ENCODE peak calls at places on chromosomes 3 and 15, in nine cellular contexts. One of them, this sample, is unnamed.

GRCh38 chr3:24474862-24475261 is 19.8 kb downstream of the THRB start:
- DNase-seq in astrocyte: no peak
- DNase-seq in NCI-H1436: no peak
- DNase-seq in fibroblast of lung: no peak
- DNase-seq in HTR-8/SVneo: no peak
- DNase-seq in HS-5: no peak
- DNase-seq in skeletal muscle cell: no peak
- DNase-seq in NCI-H1417: no peak
- DNase-seq in immature natural killer cell: no peak
- DNase-seq in this sample: no peak

GRCh38 chr15:83656192-83656591 is 2.3 kb downstream of the ADAMTSL3 start:
- DNase-seq in fibroblast of lung: no peak
- DNase-seq in NCI-H1417: no peak
- DNase-seq in immature natural killer cell: no peak
- DNase-seq in HS-5: no peak
- DNase-seq in skeletal muscle cell: no peak
- DNase-seq in HTR-8/SVneo: no peak
- DNase-seq in astrocyte: no peak
- DNase-seq in NCI-H1436: no peak
- DNase-seq in this sample: no peak

GRCh38 chr3:75101329-75102147 is 487.1 kb upstream of the CNTN3 start:
- DNase-seq in skeletal muscle cell: no peak
- DNase-seq in NCI-H1436: no peak
- DNase-seq in immature natural killer cell: no peak
- DNase-seq in astrocyte: no peak
- DNase-seq in HS-5: no peak
- DNase-seq in NCI-H1417: no peak
- DNase-seq in fibroblast of lung: no peak
- DNase-seq in HTR-8/SVneo: no peak
- DNase-seq in this sample: no peak

GRCh38 chr15:71515375-71516186 is 294.8 kb upstream of the NR2E3 start:
- DNase-seq in astrocyte: peak; percentile 27
- DNase-seq in immature natural killer cell: no peak
- DNase-seq in skeletal muscle cell: no peak
- DNase-seq in HTR-8/SVneo: no peak
- DNase-seq in NCI-H1417: no peak
- DNase-seq in HS-5: no peak
- DNase-seq in NCI-H1436: no peak
- DNase-seq in fibroblast of lung: no peak
- DNase-seq in this sample: no peak

GRCh38 chr3:142152349-142152748 is 3.0 kb upstream of the TFDP2 start:
- DNase-seq in HS-5: no peak
- DNase-seq in skeletal muscle cell: no peak
- DNase-seq in HTR-8/SVneo: no peak
- DNase-seq in astrocyte: no peak
- DNase-seq in immature natural killer cell: no peak
- DNase-seq in NCI-H1417: no peak
- DNase-seq in fibroblast of lung: no peak
- DNase-seq in NCI-H1436: no peak
- DNase-seq in this sample: no peak

GRCh38 chr15:30878515-30878914 is 25.2 kb upstream of the FAN1 start:
- DNase-seq in NCI-H1417: no peak
- DNase-seq in immature natural killer cell: no peak
- DNase-seq in HTR-8/SVneo: no peak
- DNase-seq in HS-5: no peak
- DNase-seq in fibroblast of lung: no peak
- DNase-seq in skeletal muscle cell: no peak
- DNase-seq in NCI-H1436: no peak
- DNase-seq in astrocyte: no peak
- DNase-seq in this sample: no peak

GRCh38 chr3:101531473-101532086 is 18.6 kb upstream of the SENP7 start:
- DNase-seq in skeletal muscle cell: no peak
- DNase-seq in NCI-H1417: no peak
- DNase-seq in fibroblast of lung: no peak
- DNase-seq in NCI-H1436: no peak
- DNase-seq in immature natural killer cell: no peak
- DNase-seq in astrocyte: no peak
- DNase-seq in HTR-8/SVneo: peak; percentile 18
- DNase-seq in HS-5: no peak
- DNase-seq in this sample: no peak

GRCh38 chr15:74200394-74200793 is 2.2 kb downstream of the STRA6 start:
- DNase-seq in skeletal muscle cell: no peak
- DNase-seq in NCI-H1436: no peak
- DNase-seq in HTR-8/SVneo: peak; percentile 76
- DNase-seq in astrocyte: peak; percentile 75
- DNase-seq in fibroblast of lung: peak; percentile 61
- DNase-seq in NCI-H1417: no peak
- DNase-seq in HS-5: peak; percentile 29
- DNase-seq in immature natural killer cell: no peak
- DNase-seq in this sample: no peak

GRCh38 chr3:13189639-13190375 is 116.6 kb upstream of the IQSEC1 start:
- DNase-seq in NCI-H1417: no peak
- DNase-seq in HS-5: peak; percentile 23
- DNase-seq in astrocyte: peak; percentile 11
- DNase-seq in immature natural killer cell: no peak
- DNase-seq in NCI-H1436: no peak
- DNase-seq in HTR-8/SVneo: peak; percentile 51
- DNase-seq in fibroblast of lung: no peak
- DNase-seq in skeletal muscle cell: peak; percentile 1
- DNase-seq in this sample: no peak

GRCh38 chr3:172291650-172292049 is 156.6 kb downstream of the GHSR start:
- DNase-seq in fibroblast of lung: no peak
- DNase-seq in skeletal muscle cell: no peak
- DNase-seq in immature natural killer cell: no peak
- DNase-seq in HTR-8/SVneo: no peak
- DNase-seq in NCI-H1417: no peak
- DNase-seq in HS-5: no peak
- DNase-seq in astrocyte: no peak
- DNase-seq in NCI-H1436: no peak
- DNase-seq in this sample: no peak

GRCh38 chr3:54999801-55000200 is 71.9 kb upstream of the LRTM1 start:
- DNase-seq in HS-5: no peak
- DNase-seq in immature natural killer cell: no peak
- DNase-seq in astrocyte: peak; percentile 48
- DNase-seq in HTR-8/SVneo: no peak
- DNase-seq in skeletal muscle cell: no peak
- DNase-seq in NCI-H1436: peak; percentile 26
- DNase-seq in fibroblast of lung: no peak
- DNase-seq in NCI-H1417: no peak
- DNase-seq in this sample: peak; percentile 91

GRCh38 chr3:97975466-97975865 is 3.2 kb upstream of the RIOX2 start:
- DNase-seq in skeletal muscle cell: no peak
- DNase-seq in HTR-8/SVneo: no peak
- DNase-seq in fibroblast of lung: no peak
- DNase-seq in HS-5: no peak
- DNase-seq in NCI-H1417: no peak
- DNase-seq in NCI-H1436: no peak
- DNase-seq in immature natural killer cell: no peak
- DNase-seq in astrocyte: no peak
- DNase-seq in this sample: no peak

GRCh38 chr15:40454904-40455391 is 14.2 kb downstream of the BAHD1 start:
- DNase-seq in immature natural killer cell: no peak
- DNase-seq in astrocyte: peak; percentile 42
- DNase-seq in NCI-H1417: no peak
- DNase-seq in fibroblast of lung: peak; percentile 38
- DNase-seq in HS-5: no peak
- DNase-seq in skeletal muscle cell: no peak
- DNase-seq in HTR-8/SVneo: no peak
- DNase-seq in NCI-H1436: no peak
- DNase-seq in this sample: no peak

GRCh38 chr3:196422976-196423781 is 9.0 kb downstream of the UBXN7 start:
- DNase-seq in HTR-8/SVneo: no peak
- DNase-seq in astrocyte: peak; percentile 17
- DNase-seq in immature natural killer cell: no peak
- DNase-seq in skeletal muscle cell: peak; percentile 55
- DNase-seq in NCI-H1436: no peak
- DNase-seq in fibroblast of lung: no peak
- DNase-seq in NCI-H1417: no peak
- DNase-seq in HS-5: no peak
- DNase-seq in this sample: peak; percentile 74

GRCh38 chr15:66004618-66005262 is 135.4 kb downstream of the RAB11A start:
- DNase-seq in fibroblast of lung: peak; percentile 38
- DNase-seq in HS-5: no peak
- DNase-seq in NCI-H1436: no peak
- DNase-seq in HTR-8/SVneo: peak; percentile 69
- DNase-seq in immature natural killer cell: no peak
- DNase-seq in astrocyte: peak; percentile 12
- DNase-seq in skeletal muscle cell: no peak
- DNase-seq in NCI-H1417: no peak
- DNase-seq in this sample: no peak

GRCh38 chr15:91263632-91264477 is 163.8 kb downstream of the SV2B start:
- DNase-seq in immature natural killer cell: no peak
- DNase-seq in NCI-H1417: no peak
- DNase-seq in NCI-H1436: no peak
- DNase-seq in HTR-8/SVneo: no peak
- DNase-seq in skeletal muscle cell: peak; percentile 14
- DNase-seq in astrocyte: peak; percentile 25
- DNase-seq in HS-5: no peak
- DNase-seq in fibroblast of lung: no peak
- DNase-seq in this sample: no peak

GRCh38 chr3:126540342-126540849 is 16.4 kb downstream of the CHST13 start:
- DNase-seq in fibroblast of lung: peak; percentile 89
- DNase-seq in HS-5: peak; percentile 98
- DNase-seq in immature natural killer cell: no peak
- DNase-seq in NCI-H1436: no peak
- DNase-seq in astrocyte: peak; percentile 87
- DNase-seq in skeletal muscle cell: peak; percentile 80
- DNase-seq in NCI-H1417: no peak
- DNase-seq in HTR-8/SVneo: peak; percentile 62
- DNase-seq in this sample: no peak

GRCh38 chr3:20182206-20182605 is 3.8 kb downstream of the SGO1 start:
- DNase-seq in skeletal muscle cell: no peak
- DNase-seq in HTR-8/SVneo: no peak
- DNase-seq in HS-5: no peak
- DNase-seq in NCI-H1417: no peak
- DNase-seq in fibroblast of lung: no peak
- DNase-seq in NCI-H1436: no peak
- DNase-seq in astrocyte: no peak
- DNase-seq in immature natural killer cell: no peak
- DNase-seq in this sample: no peak

GRCh38 chr15:100094127-100094510 is 247.7 kb downstream of the ADAMTS17 start:
- DNase-seq in skeletal muscle cell: no peak
- DNase-seq in NCI-H1436: no peak
- DNase-seq in NCI-H1417: no peak
- DNase-seq in astrocyte: peak; percentile 45
- DNase-seq in HS-5: no peak
- DNase-seq in fibroblast of lung: no peak
- DNase-seq in HTR-8/SVneo: no peak
- DNase-seq in immature natural killer cell: no peak
- DNase-seq in this sample: no peak

GRCh38 chr3:171290680-171291079 is 169.5 kb downstream of the TNIK start:
- DNase-seq in skeletal muscle cell: no peak
- DNase-seq in fibroblast of lung: no peak
- DNase-seq in NCI-H1436: no peak
- DNase-seq in HTR-8/SVneo: no peak
- DNase-seq in immature natural killer cell: no peak
- DNase-seq in NCI-H1417: no peak
- DNase-seq in astrocyte: no peak
- DNase-seq in HS-5: no peak
- DNase-seq in this sample: no peak

GRCh38 chr15:66184492-66184891 is 69.1 kb downstream of the MEGF11 start:
- DNase-seq in immature natural killer cell: no peak
- DNase-seq in fibroblast of lung: no peak
- DNase-seq in NCI-H1417: no peak
- DNase-seq in skeletal muscle cell: no peak
- DNase-seq in HTR-8/SVneo: no peak
- DNase-seq in HS-5: no peak
- DNase-seq in NCI-H1436: no peak
- DNase-seq in astrocyte: no peak
- DNase-seq in this sample: no peak

GRCh38 chr3:105253225-105253624 is 113.5 kb upstream of the ALCAM start:
- DNase-seq in astrocyte: peak; percentile 47
- DNase-seq in fibroblast of lung: no peak
- DNase-seq in HS-5: no peak
- DNase-seq in NCI-H1436: peak; percentile 49
- DNase-seq in HTR-8/SVneo: no peak
- DNase-seq in skeletal muscle cell: no peak
- DNase-seq in immature natural killer cell: no peak
- DNase-seq in NCI-H1417: peak; percentile 26
- DNase-seq in this sample: no peak

GRCh38 chr3:45599424-45599886 is 4.9 kb downstream of the LIMD1 start:
- DNase-seq in fibroblast of lung: no peak
- DNase-seq in HTR-8/SVneo: no peak
- DNase-seq in HS-5: no peak
- DNase-seq in NCI-H1436: no peak
- DNase-seq in skeletal muscle cell: no peak
- DNase-seq in astrocyte: no peak
- DNase-seq in immature natural killer cell: no peak
- DNase-seq in NCI-H1417: no peak
- DNase-seq in this sample: no peak

GRCh38 chr15:78685157-78685830 is 44.3 kb upstream of the CHRNB4 start:
- DNase-seq in HS-5: no peak
- DNase-seq in NCI-H1417: no peak
- DNase-seq in astrocyte: no peak
- DNase-seq in skeletal muscle cell: no peak
- DNase-seq in fibroblast of lung: no peak
- DNase-seq in NCI-H1436: no peak
- DNase-seq in HTR-8/SVneo: no peak
- DNase-seq in immature natural killer cell: no peak
- DNase-seq in this sample: peak; percentile 75

GRCh38 chr3:192772495-192772894 is 45.2 kb upstream of the FGF12 start:
- DNase-seq in skeletal muscle cell: no peak
- DNase-seq in astrocyte: peak; percentile 22
- DNase-seq in NCI-H1436: peak; percentile 43
- DNase-seq in NCI-H1417: peak; percentile 36
- DNase-seq in fibroblast of lung: no peak
- DNase-seq in HS-5: no peak
- DNase-seq in immature natural killer cell: no peak
- DNase-seq in HTR-8/SVneo: peak; percentile 26
- DNase-seq in this sample: no peak

GRCh38 chr3:168093229-168093628 is 2.5 kb downstream of the GOLIM4 start:
- DNase-seq in NCI-H1436: no peak
- DNase-seq in immature natural killer cell: no peak
- DNase-seq in skeletal muscle cell: no peak
- DNase-seq in HTR-8/SVneo: no peak
- DNase-seq in fibroblast of lung: no peak
- DNase-seq in NCI-H1417: no peak
- DNase-seq in HS-5: no peak
- DNase-seq in astrocyte: no peak
- DNase-seq in this sample: no peak

GRCh38 chr3:69407908-69408307 is 22.0 kb upstream of the FRMD4B start:
- DNase-seq in HTR-8/SVneo: no peak
- DNase-seq in NCI-H1436: no peak
- DNase-seq in astrocyte: no peak
- DNase-seq in HS-5: no peak
- DNase-seq in NCI-H1417: no peak
- DNase-seq in immature natural killer cell: no peak
- DNase-seq in skeletal muscle cell: no peak
- DNase-seq in fibroblast of lung: no peak
- DNase-seq in this sample: no peak

This sample was measured in DMS 273 treated with DMSO at 0.1 percent for 48 hours.